ENCODE peak calls at places on chromosome 16, in nine cellular contexts. M, N, K, X, U, I, E, V and C are unnamed samples.

GRCh38 chr16:976389-976931 is 5.1 kb upstream of the SOX8 start:
- DNase-seq in N (no peak), X (no peak), U (no peak), E (no peak), M (no peak), V (no peak), K (no peak), I (no peak), C (no peak)

GRCh38 chr16:88368036-88368435 is 14.7 kb upstream of the ZNF469 start:
- DNase-seq in X (no peak), V (no peak), M (no peak), E (no peak), N (no peak), I (no peak), U (no peak), K (no peak), C (no peak)

GRCh38 chr16:21199607-21200218 is 11.7 kb downstream of the ZP2 start:
- DNase-seq in N (no peak), I (no peak), K (no peak), V (no peak), M (no peak), U (no peak), E (no peak), X (no peak), C (no peak)

GRCh38 chr16:20906225-20906870 is 5.8 kb downstream of the LYRM1 start:
- DNase-seq in I (no peak), E (no peak), X (no peak), V (no peak), M (no peak), K (peak), U (no peak), N (peak), C (no peak)

GRCh38 chr16:749010-749409 is 8.2 kb upstream of the CIAO3 start:
- DNase-seq in N (no peak), I (no peak), V (no peak), U (peak), E (no peak), K (peak), M (no peak), X (no peak), C (no peak)

GRCh38 chr16:2990891-2991290 is 10.6 kb upstream of the PKMYT1 start:
- DNase-seq in M (no peak), K (no peak), V (no peak), I (no peak), E (no peak), U (no peak), X (peak), N (peak), C (no peak)

GRCh38 chr16:82156761-82157654 is 13.0 kb downstream of the MPHOSPH6 start:
- DNase-seq in I (no peak), N (no peak), K (peak), M (no peak), X (no peak), U (peak), E (no peak), V (no peak), C (no peak)

GRCh38 chr16:24543949-24544348 is 4.6 kb downstream of the RBBP6 start:
- DNase-seq in N (no peak), X (no peak), V (no peak), U (no peak), M (no peak), E (no peak), K (peak), I (no peak), C (peak)

GRCh38 chr16:87856796-87857228 is 12.5 kb downstream of the SLC7A5 start:
- DNase-seq in V (no peak), U (no peak), I (no peak), M (no peak), E (peak), N (no peak), X (no peak), K (no peak), C (no peak)

GRCh38 chr16:71484006-71484893 is 4.9 kb downstream of the ZNF19 start:
- DNase-seq in U (peak), E (peak), X (peak), I (peak), N (peak), V (peak), M (peak), K (peak), C (peak)

GRCh38 chr16:51683882-51684281 is 532.8 kb upstream of the SALL1 start:
- DNase-seq in V (no peak), X (no peak), N (no peak), I (no peak), K (no peak), E (peak), U (no peak), M (no peak), C (no peak)

DNA sequence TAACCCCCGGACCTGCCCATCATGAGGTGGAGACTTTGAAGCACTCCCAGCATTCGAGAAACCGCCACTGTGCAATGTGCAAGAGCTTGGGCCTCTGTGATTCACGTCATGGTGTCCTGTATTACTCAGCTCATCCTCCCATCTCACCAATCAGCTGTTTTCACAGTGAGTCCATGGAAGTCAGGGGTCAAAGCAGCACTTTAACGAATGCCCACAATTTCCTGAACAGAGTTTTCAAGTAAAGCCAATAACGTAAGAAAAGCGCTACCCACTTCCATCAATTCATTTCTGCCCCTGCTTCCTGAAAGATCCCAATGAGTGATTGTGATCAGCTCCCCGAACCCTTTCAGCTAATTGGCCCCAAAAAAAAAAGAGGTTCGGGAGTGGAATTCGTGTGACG is 136.9 kb upstream of the NUDT7 start:
- DNase-seq in V (no peak), N (no peak), K (peak), U (no peak), E (no peak), X (no peak), M (no peak), I (no peak), C (no peak)
- TF ChIP-seq EZH2phosphoT487 in V (no peak), N (no peak), K (no peak), U (no peak), E (no peak), X (no peak), M (no peak), I (no peak), C (no peak)

DNA sequence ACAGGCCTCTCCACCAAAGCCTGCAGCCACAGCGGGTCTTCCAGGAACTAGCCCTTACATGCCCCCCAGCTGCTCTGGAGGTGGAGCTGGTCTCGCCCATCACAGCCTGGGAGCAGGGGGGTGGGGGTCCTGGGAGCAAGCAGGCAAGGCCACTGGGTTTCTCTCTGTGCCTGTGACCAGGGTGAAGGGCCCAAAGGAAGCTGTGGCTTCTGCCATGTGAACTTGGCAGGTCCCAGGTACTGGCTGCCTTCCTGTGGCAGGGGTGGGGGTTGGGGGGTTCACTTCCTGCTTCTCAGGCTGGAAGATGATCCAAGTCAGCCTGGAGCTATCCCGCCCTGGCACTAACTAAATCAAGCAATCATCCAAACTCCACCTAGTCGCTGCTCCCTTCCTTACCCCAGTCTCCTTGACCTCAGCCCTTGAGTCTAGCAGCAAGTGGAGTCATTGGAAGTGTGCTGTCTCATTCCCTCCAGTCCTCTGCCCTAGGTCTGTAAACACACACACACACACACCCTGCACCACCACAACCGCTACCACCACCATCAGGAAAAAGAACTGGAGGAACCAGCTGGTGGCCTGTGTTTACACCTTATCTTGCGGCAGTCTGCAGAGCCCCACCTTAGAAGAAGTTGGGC is 29.5 kb upstream of the MLKL start:
- DNase-seq in X (no peak), N (peak), V (no peak), K (no peak), U (peak), E (no peak), I (no peak), M (no peak), C (no peak)
- TF ChIP-seq EZH2phosphoT487 in X (no peak), N (no peak), V (no peak), K (no peak), U (no peak), E (no peak), I (no peak), M (no peak), C (no peak)

GRCh38 chr16:15963307-15963910 is 14.0 kb downstream of the ABCC1 start:
- DNase-seq in I (no peak), X (no peak), M (no peak), V (no peak), E (no peak), U (no peak), K (no peak), N (no peak), C (peak)

GRCh38 chr16:15961060-15961511 is 11.7 kb downstream of the ABCC1 start:
- DNase-seq in U (no peak), M (no peak), X (no peak), E (no peak), K (no peak), N (no peak), I (no peak), V (peak), C (peak)

GRCh38 chr16:15958703-15959348 is 9.4 kb downstream of the ABCC1 start:
- DNase-seq in X (no peak), E (no peak), I (no peak), N (no peak), M (peak), K (no peak), V (no peak), U (no peak), C (no peak)

GRCh38 chr16:15960124-15960971 is 10.9 kb downstream of the ABCC1 start:
- DNase-seq in I (no peak), M (no peak), U (no peak), N (no peak), V (no peak), E (no peak), X (peak), K (no peak), C (no peak)

DNA sequence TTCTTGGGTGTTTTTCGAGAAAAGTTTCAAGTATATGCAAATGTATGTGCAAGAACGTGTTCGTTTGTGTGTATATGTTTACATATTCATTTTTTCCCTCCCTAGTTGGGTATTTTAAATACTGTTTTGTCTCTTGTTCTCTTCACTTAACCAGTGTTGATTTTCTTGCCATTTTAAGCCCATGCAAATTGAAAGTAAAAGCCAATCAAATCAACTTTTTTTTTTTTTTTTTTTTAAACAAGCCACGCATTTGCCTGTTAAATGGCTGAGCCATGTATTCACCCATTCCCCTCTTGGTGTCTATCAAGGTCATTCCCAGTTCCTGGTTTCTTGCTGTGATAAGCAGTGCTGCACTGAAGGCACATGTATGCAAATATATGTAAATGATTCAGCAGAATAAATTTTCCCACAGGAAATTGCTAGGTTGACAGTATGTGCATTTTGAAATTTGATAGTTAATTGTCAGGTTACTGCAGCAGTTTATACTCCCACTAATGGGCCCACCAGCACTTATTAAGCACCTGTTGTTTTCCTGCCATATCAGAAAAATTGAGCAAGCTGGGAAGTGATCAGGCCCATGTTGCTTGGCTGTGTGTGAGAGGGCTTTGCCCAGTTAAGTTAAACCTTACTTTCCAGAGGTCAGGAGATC is 12.3 kb downstream of the ABCC1 start:
- DNase-seq in N (no peak), I (no peak), E (no peak), K (no peak), X (no peak), M (no peak), U (no peak), V (no peak), C (no peak)
- TF ChIP-seq EZH2phosphoT487 in N (no peak), I (no peak), E (no peak), K (no peak), X (no peak), M (no peak), U (no peak), V (no peak), C (no peak)

GRCh38 chr16:50680907-50681885 is at the start of gene SNX20:
- DNase-seq in V (peak), M (no peak), E (no peak), N (no peak), X (no peak), I (no peak), U (no peak), K (no peak), C (peak)
- TF ChIP-seq EZH2phosphoT487 in V (no peak), M (no peak), E (no peak), N (no peak), X (no peak), I (no peak), U (no peak), K (no peak), C (no peak)

GRCh38 chr16:66476328-66477027 is 49.4 kb downstream of the BEAN1 start:
- DNase-seq in M (no peak), U (no peak), X (peak), K (peak), N (no peak), E (peak), I (no peak), V (peak), C (peak)
- TF ChIP-seq EZH2phosphoT487 in M (no peak), U (no peak), X (no peak), K (no peak), N (no peak), E (no peak), I (no peak), V (no peak), C (no peak)

DNA sequence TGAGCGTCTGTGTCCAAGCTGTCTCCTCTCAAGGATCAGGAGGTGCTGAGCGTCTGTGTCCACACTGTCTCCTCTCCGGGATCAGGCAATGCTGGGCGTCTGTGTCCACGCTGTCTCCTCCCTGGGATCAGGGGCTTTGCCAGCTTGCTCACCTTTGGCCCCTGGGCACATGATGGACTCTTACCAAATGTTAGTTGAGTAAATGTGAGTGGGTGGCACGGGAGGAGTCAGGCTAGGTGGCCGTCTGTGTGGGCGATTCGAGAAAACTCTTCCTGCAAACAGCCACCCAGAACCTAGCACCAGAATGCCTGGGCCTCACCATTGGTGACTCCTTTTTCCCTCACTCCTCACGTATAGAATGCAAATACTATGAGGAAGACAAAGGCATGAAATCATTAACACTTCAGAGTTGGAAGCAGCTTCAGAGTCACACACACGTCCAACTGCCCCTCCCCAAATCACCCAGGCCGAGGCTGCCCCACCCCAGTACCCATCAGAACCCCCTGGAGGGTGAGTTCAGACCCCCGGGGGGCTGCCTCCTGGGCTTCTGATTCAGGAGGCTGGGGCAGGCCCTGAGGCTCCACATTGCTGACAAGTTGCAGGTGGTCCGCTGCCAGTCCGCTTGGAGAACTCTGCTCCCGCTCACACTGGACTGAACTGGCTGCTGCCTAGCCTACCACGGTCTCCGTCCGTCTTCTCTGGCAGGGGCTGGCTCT is 163.0 kb downstream of the LAT start:
- DNase-seq in U (no peak), N (no peak), M (no peak), K (no peak), V (no peak), X (no peak), I (no peak), E (no peak), C (no peak)
- TF ChIP-seq EZH2phosphoT487 in U (no peak), N (no peak), M (no peak), K (no peak), V (no peak), X (no peak), I (no peak), E (no peak), C (no peak)

GRCh38 chr16:90046122-90046970 is 27.1 kb upstream of the DBNDD1 start:
- DNase-seq in I (no peak), E (peak), K (no peak), X (peak), M (no peak), V (no peak), N (no peak), U (no peak), C (no peak)
- TF ChIP-seq EZH2phosphoT487 in I (no peak), E (no peak), K (no peak), X (no peak), M (no peak), V (no peak), N (no peak), U (no peak), C (no peak)

GRCh38 chr16:49545243-49545642 is 171.6 kb downstream of the C16orf78 start:
- DNase-seq in M (no peak), X (no peak), K (no peak), I (no peak), N (no peak), E (no peak), U (no peak), V (no peak), C (no peak)
- TF ChIP-seq EZH2phosphoT487 in M (no peak), X (no peak), K (no peak), I (no peak), N (no peak), E (no peak), U (no peak), V (no peak), C (no peak)